ENCODE peak calls at places on chromosomes 12 and 14, in eight cellular contexts. One of them, this sample, is unnamed.

GRCh38 chr14:96911499-96912130 is 114.4 kb downstream of the VRK1 start:
- DNase-seq in SJCRH30: peak
- DNase-seq in non-pigmented ciliary epithelial cell: no peak
- DNase-seq in ACHN: no peak
- DNase-seq in heart right ventricle: no peak
- DNase-seq in NCI-H69: no peak
- DNase-seq in stimulated activated CD8-positive, alpha-beta memory T cell treated with anti-CD3 and anti-CD28 coated beads, Interleukin-4, amount 100 ng/mL, for 48 hours: peak
- DNase-seq in stimulated activated CD4-positive, alpha-beta T cell treated with anti-CD3 and anti-CD28 coated beads, Interleukin-1b, Interleukin-23, amount 100 ng/mL, for 24 hours: no peak
- DNase-seq in this sample: no peak

GRCh38 chr14:33646692-33647260 is 304.1 kb downstream of the EGLN3 start:
- DNase-seq in SJCRH30: peak
- DNase-seq in non-pigmented ciliary epithelial cell: peak
- DNase-seq in ACHN: peak
- DNase-seq in heart right ventricle: no peak
- DNase-seq in NCI-H69: no peak
- DNase-seq in stimulated activated CD8-positive, alpha-beta memory T cell treated with anti-CD3 and anti-CD28 coated beads, Interleukin-4, amount 100 ng/mL, for 48 hours: no peak
- DNase-seq in stimulated activated CD4-positive, alpha-beta T cell treated with anti-CD3 and anti-CD28 coated beads, Interleukin-1b, Interleukin-23, amount 100 ng/mL, for 24 hours: no peak
- DNase-seq in this sample: peak

GRCh38 chr14:96149131-96149530 is 55.5 kb upstream of the BDKRB2 start:
- DNase-seq in SJCRH30: no peak
- DNase-seq in non-pigmented ciliary epithelial cell: no peak
- DNase-seq in ACHN: no peak
- DNase-seq in heart right ventricle: no peak
- DNase-seq in NCI-H69: peak
- DNase-seq in stimulated activated CD8-positive, alpha-beta memory T cell treated with anti-CD3 and anti-CD28 coated beads, Interleukin-4, amount 100 ng/mL, for 48 hours: no peak
- DNase-seq in stimulated activated CD4-positive, alpha-beta T cell treated with anti-CD3 and anti-CD28 coated beads, Interleukin-1b, Interleukin-23, amount 100 ng/mL, for 24 hours: no peak
- DNase-seq in this sample: no peak

GRCh38 chr14:37623552-37623951 is 28.1 kb downstream of the TTC6 start:
- DNase-seq in SJCRH30: no peak
- DNase-seq in non-pigmented ciliary epithelial cell: peak
- DNase-seq in ACHN: peak
- DNase-seq in heart right ventricle: no peak
- DNase-seq in NCI-H69: peak
- DNase-seq in stimulated activated CD8-positive, alpha-beta memory T cell treated with anti-CD3 and anti-CD28 coated beads, Interleukin-4, amount 100 ng/mL, for 48 hours: no peak
- DNase-seq in stimulated activated CD4-positive, alpha-beta T cell treated with anti-CD3 and anti-CD28 coated beads, Interleukin-1b, Interleukin-23, amount 100 ng/mL, for 24 hours: no peak
- DNase-seq in this sample: peak

GRCh38 chr12:12810507-12811143 is 2.5 kb upstream of the DDX47 start:
- DNase-seq in SJCRH30: no peak
- DNase-seq in non-pigmented ciliary epithelial cell: no peak
- DNase-seq in ACHN: no peak
- DNase-seq in heart right ventricle: no peak
- DNase-seq in NCI-H69: peak
- DNase-seq in stimulated activated CD8-positive, alpha-beta memory T cell treated with anti-CD3 and anti-CD28 coated beads, Interleukin-4, amount 100 ng/mL, for 48 hours: no peak
- DNase-seq in stimulated activated CD4-positive, alpha-beta T cell treated with anti-CD3 and anti-CD28 coated beads, Interleukin-1b, Interleukin-23, amount 100 ng/mL, for 24 hours: no peak
- DNase-seq in this sample: no peak

GRCh38 chr14:34256223-34256622 is 205.8 kb downstream of the SPTSSA start:
- DNase-seq in SJCRH30: no peak
- DNase-seq in non-pigmented ciliary epithelial cell: no peak
- DNase-seq in ACHN: no peak
- DNase-seq in heart right ventricle: no peak
- DNase-seq in NCI-H69: no peak
- DNase-seq in stimulated activated CD8-positive, alpha-beta memory T cell treated with anti-CD3 and anti-CD28 coated beads, Interleukin-4, amount 100 ng/mL, for 48 hours: no peak
- DNase-seq in stimulated activated CD4-positive, alpha-beta T cell treated with anti-CD3 and anti-CD28 coated beads, Interleukin-1b, Interleukin-23, amount 100 ng/mL, for 24 hours: no peak
- DNase-seq in this sample: peak

GRCh38 chr12:6104027-6104426 is 20.4 kb downstream of the VWF start:
- DNase-seq in SJCRH30: peak
- DNase-seq in non-pigmented ciliary epithelial cell: no peak
- DNase-seq in ACHN: no peak
- DNase-seq in heart right ventricle: no peak
- DNase-seq in NCI-H69: no peak
- DNase-seq in stimulated activated CD8-positive, alpha-beta memory T cell treated with anti-CD3 and anti-CD28 coated beads, Interleukin-4, amount 100 ng/mL, for 48 hours: no peak
- DNase-seq in stimulated activated CD4-positive, alpha-beta T cell treated with anti-CD3 and anti-CD28 coated beads, Interleukin-1b, Interleukin-23, amount 100 ng/mL, for 24 hours: no peak
- DNase-seq in this sample: no peak

GRCh38 chr12:115468087-115468510 is 784.1 kb upstream of the TBX3 start:
- DNase-seq in SJCRH30: peak
- DNase-seq in non-pigmented ciliary epithelial cell: no peak
- DNase-seq in ACHN: no peak
- DNase-seq in heart right ventricle: no peak
- DNase-seq in NCI-H69: no peak
- DNase-seq in stimulated activated CD8-positive, alpha-beta memory T cell treated with anti-CD3 and anti-CD28 coated beads, Interleukin-4, amount 100 ng/mL, for 48 hours: no peak
- DNase-seq in stimulated activated CD4-positive, alpha-beta T cell treated with anti-CD3 and anti-CD28 coated beads, Interleukin-1b, Interleukin-23, amount 100 ng/mL, for 24 hours: no peak
- DNase-seq in this sample: peak

GRCh38 chr14:70601162-70601561 is 707 bp upstream of the MED6 start:
- DNase-seq in SJCRH30: no peak
- DNase-seq in non-pigmented ciliary epithelial cell: peak
- DNase-seq in ACHN: peak
- DNase-seq in heart right ventricle: no peak
- DNase-seq in NCI-H69: peak
- DNase-seq in stimulated activated CD8-positive, alpha-beta memory T cell treated with anti-CD3 and anti-CD28 coated beads, Interleukin-4, amount 100 ng/mL, for 48 hours: no peak
- DNase-seq in stimulated activated CD4-positive, alpha-beta T cell treated with anti-CD3 and anti-CD28 coated beads, Interleukin-1b, Interleukin-23, amount 100 ng/mL, for 24 hours: no peak
- DNase-seq in this sample: no peak

GRCh38 chr12:112855375-112855774 is 51.4 kb upstream of the OAS1 start:
- DNase-seq in SJCRH30: no peak
- DNase-seq in non-pigmented ciliary epithelial cell: no peak
- DNase-seq in ACHN: peak
- DNase-seq in heart right ventricle: no peak
- DNase-seq in NCI-H69: peak
- DNase-seq in stimulated activated CD8-positive, alpha-beta memory T cell treated with anti-CD3 and anti-CD28 coated beads, Interleukin-4, amount 100 ng/mL, for 48 hours: no peak
- DNase-seq in stimulated activated CD4-positive, alpha-beta T cell treated with anti-CD3 and anti-CD28 coated beads, Interleukin-1b, Interleukin-23, amount 100 ng/mL, for 24 hours: no peak
- DNase-seq in this sample: no peak

GRCh38 chr12:73514672-73515071 is 1023.0 kb upstream of the ATXN7L3B start:
- DNase-seq in SJCRH30: peak
- DNase-seq in non-pigmented ciliary epithelial cell: no peak
- DNase-seq in ACHN: peak
- DNase-seq in heart right ventricle: no peak
- DNase-seq in NCI-H69: peak
- DNase-seq in stimulated activated CD8-positive, alpha-beta memory T cell treated with anti-CD3 and anti-CD28 coated beads, Interleukin-4, amount 100 ng/mL, for 48 hours: no peak
- DNase-seq in stimulated activated CD4-positive, alpha-beta T cell treated with anti-CD3 and anti-CD28 coated beads, Interleukin-1b, Interleukin-23, amount 100 ng/mL, for 24 hours: no peak
- DNase-seq in this sample: no peak

GRCh38 chr12:15778126-15778525 is 11.1 kb downstream of the EPS8 start:
- DNase-seq in SJCRH30: no peak
- DNase-seq in non-pigmented ciliary epithelial cell: no peak
- DNase-seq in ACHN: peak
- DNase-seq in heart right ventricle: no peak
- DNase-seq in NCI-H69: no peak
- DNase-seq in stimulated activated CD8-positive, alpha-beta memory T cell treated with anti-CD3 and anti-CD28 coated beads, Interleukin-4, amount 100 ng/mL, for 48 hours: no peak
- DNase-seq in stimulated activated CD4-positive, alpha-beta T cell treated with anti-CD3 and anti-CD28 coated beads, Interleukin-1b, Interleukin-23, amount 100 ng/mL, for 24 hours: no peak
- DNase-seq in this sample: peak

GRCh38 chr12:117165342-117165741 is 24.9 kb downstream of the FBXO21 start:
- DNase-seq in SJCRH30: no peak
- DNase-seq in non-pigmented ciliary epithelial cell: no peak
- DNase-seq in ACHN: no peak
- DNase-seq in heart right ventricle: no peak
- DNase-seq in NCI-H69: no peak
- DNase-seq in stimulated activated CD8-positive, alpha-beta memory T cell treated with anti-CD3 and anti-CD28 coated beads, Interleukin-4, amount 100 ng/mL, for 48 hours: no peak
- DNase-seq in stimulated activated CD4-positive, alpha-beta T cell treated with anti-CD3 and anti-CD28 coated beads, Interleukin-1b, Interleukin-23, amount 100 ng/mL, for 24 hours: no peak
- DNase-seq in this sample: no peak

GRCh38 chr14:39773387-39773786 is 341.2 kb upstream of the FBXO33 start:
- DNase-seq in SJCRH30: no peak
- DNase-seq in non-pigmented ciliary epithelial cell: no peak
- DNase-seq in ACHN: no peak
- DNase-seq in heart right ventricle: no peak
- DNase-seq in NCI-H69: no peak
- DNase-seq in stimulated activated CD8-positive, alpha-beta memory T cell treated with anti-CD3 and anti-CD28 coated beads, Interleukin-4, amount 100 ng/mL, for 48 hours: no peak
- DNase-seq in stimulated activated CD4-positive, alpha-beta T cell treated with anti-CD3 and anti-CD28 coated beads, Interleukin-1b, Interleukin-23, amount 100 ng/mL, for 24 hours: no peak
- DNase-seq in this sample: no peak

GRCh38 chr12:56086608-56087007 is 6.6 kb downstream of the ERBB3 start:
- DNase-seq in SJCRH30: no peak
- DNase-seq in non-pigmented ciliary epithelial cell: no peak
- DNase-seq in ACHN: no peak
- DNase-seq in heart right ventricle: no peak
- DNase-seq in NCI-H69: no peak
- DNase-seq in stimulated activated CD8-positive, alpha-beta memory T cell treated with anti-CD3 and anti-CD28 coated beads, Interleukin-4, amount 100 ng/mL, for 48 hours: no peak
- DNase-seq in stimulated activated CD4-positive, alpha-beta T cell treated with anti-CD3 and anti-CD28 coated beads, Interleukin-1b, Interleukin-23, amount 100 ng/mL, for 24 hours: no peak
- DNase-seq in this sample: no peak

GRCh38 chr12:56151672-56152131 is 685 bp upstream of the MYL6B start:
- DNase-seq in SJCRH30: peak
- DNase-seq in non-pigmented ciliary epithelial cell: no peak
- DNase-seq in ACHN: peak
- DNase-seq in heart right ventricle: no peak
- DNase-seq in NCI-H69: peak
- DNase-seq in stimulated activated CD8-positive, alpha-beta memory T cell treated with anti-CD3 and anti-CD28 coated beads, Interleukin-4, amount 100 ng/mL, for 48 hours: peak
- DNase-seq in stimulated activated CD4-positive, alpha-beta T cell treated with anti-CD3 and anti-CD28 coated beads, Interleukin-1b, Interleukin-23, amount 100 ng/mL, for 24 hours: peak
- DNase-seq in this sample: peak